ENCODE peak calls at places on chromosomes 13 and 19, in four cellular contexts. One of them, this sample, is unnamed.
A peak's percentile ranks its signal among the peaks of the same experiment; 100 is the strongest.

GRCh38 chr19:38424272-38424671 is 1.7 kb downstream of the RASGRP4 start:
- DNase-seq in A549: no peak
- DNase-seq in heart left ventricle: no peak
- DNase-seq in uterus: no peak
- DNase-seq in this sample: no peak

GRCh38 chr19:35585844-35586243 is at the start of gene PMIS2:
- DNase-seq in A549: peak; percentile 37
- DNase-seq in heart left ventricle: no peak
- DNase-seq in uterus: no peak
- DNase-seq in this sample: no peak

GRCh38 chr19:32686847-32687450 is 4.7 kb upstream of the NUDT19 start:
- DNase-seq in A549: no peak
- DNase-seq in heart left ventricle: no peak
- DNase-seq in uterus: no peak
- DNase-seq in this sample: no peak

GRCh38 chr13:112132619-112133018 is 65.7 kb downstream of the SOX1 start:
- DNase-seq in A549: no peak
- DNase-seq in heart left ventricle: no peak
- DNase-seq in uterus: no peak
- DNase-seq in this sample: no peak

GRCh38 chr13:97403893-97404683 is 29.9 kb upstream of the RAP2A start:
- DNase-seq in A549: no peak
- DNase-seq in heart left ventricle: no peak
- DNase-seq in uterus: no peak
- DNase-seq in this sample: no peak

GRCh38 chr13:104954210-104954609 is 1581.3 kb downstream of the EFNB2 start:
- DNase-seq in A549: no peak
- DNase-seq in heart left ventricle: no peak
- DNase-seq in uterus: no peak
- DNase-seq in this sample: no peak

GRCh38 chr13:112781287-112781686 is 91.4 kb downstream of the ATP11A start:
- DNase-seq in A549: no peak
- DNase-seq in heart left ventricle: no peak
- DNase-seq in uterus: peak; percentile 2
- DNase-seq in this sample: no peak

GRCh38 chr19:13788991-13789390 is 6.3 kb upstream of the ZSWIM4 start:
- DNase-seq in A549: no peak
- DNase-seq in heart left ventricle: no peak
- DNase-seq in uterus: peak; percentile 51
- DNase-seq in this sample: no peak

GRCh38 chr19:5186293-5187050 is 154.1 kb downstream of the PTPRS start:
- DNase-seq in A549: peak; percentile 45
- DNase-seq in heart left ventricle: no peak
- DNase-seq in uterus: no peak
- DNase-seq in this sample: no peak

GRCh38 chr19:49361438-49362047 is 673 bp downstream of the TEAD2 start:
- DNase-seq in A549: peak; percentile 91
- DNase-seq in heart left ventricle: peak; percentile 90
- DNase-seq in uterus: peak; percentile 91
- DNase-seq in this sample: peak; percentile 73

GRCh38 chr19:6772028-6772865 is at the start of gene VAV1:
- DNase-seq in A549: no peak
- DNase-seq in heart left ventricle: peak; percentile 39
- DNase-seq in uterus: no peak
- DNase-seq in this sample: no peak

GRCh38 chr13:108508263-108508662 is 121.1 kb upstream of the MYO16 start:
- DNase-seq in A549: peak; percentile 26
- DNase-seq in heart left ventricle: no peak
- DNase-seq in uterus: no peak
- DNase-seq in this sample: peak; percentile 20

GRCh38 chr13:106381083-106381482 is 154.4 kb downstream of the EFNB2 start:
- DNase-seq in A549: no peak
- DNase-seq in heart left ventricle: no peak
- DNase-seq in uterus: no peak
- DNase-seq in this sample: no peak

GRCh38 chr19:29532097-29532496 is 6.3 kb downstream of the VSTM2B start:
- DNase-seq in A549: peak; percentile 31
- DNase-seq in heart left ventricle: no peak
- DNase-seq in uterus: no peak
- DNase-seq in this sample: no peak

GRCh38 chr19:48400018-48400742 is 6.7 kb downstream of the GRIN2D start:
- DNase-seq in A549: peak; percentile 89
- DNase-seq in heart left ventricle: peak; percentile 52
- DNase-seq in uterus: peak; percentile 42
- DNase-seq in this sample: peak; percentile 90

GRCh38 chr19:14070268-14071050 is 2.1 kb upstream of the MISP3 start:
- DNase-seq in A549: no peak
- DNase-seq in heart left ventricle: no peak
- DNase-seq in uterus: no peak
- DNase-seq in this sample: no peak

GRCh38 chr19:55345818-55346724 is 6.4 kb downstream of the KMT5C start:
- DNase-seq in A549: peak; percentile 72
- DNase-seq in heart left ventricle: peak; percentile 32
- DNase-seq in uterus: peak; percentile 67
- DNase-seq in this sample: peak; percentile 97

GRCh38 chr19:10912619-10913018 is 15.8 kb downstream of the YIPF2 start:
- DNase-seq in A549: no peak
- DNase-seq in heart left ventricle: no peak
- DNase-seq in uterus: no peak
- DNase-seq in this sample: no peak

GRCh38 chr19:15213715-15214381 is 13.1 kb upstream of the NOTCH3 start:
- DNase-seq in A549: no peak
- DNase-seq in heart left ventricle: peak; percentile 88
- DNase-seq in uterus: peak; percentile 65
- DNase-seq in this sample: no peak

GRCh38 chr13:92029641-92030040 is 631.2 kb downstream of the GPC5 start:
- DNase-seq in A549: no peak
- DNase-seq in heart left ventricle: no peak
- DNase-seq in uterus: no peak
- DNase-seq in this sample: no peak

GRCh38 chr19:38394488-38394887 is 6.0 kb downstream of the SPRED3 start:
- DNase-seq in A549: no peak
- DNase-seq in heart left ventricle: no peak
- DNase-seq in uterus: no peak
- DNase-seq in this sample: no peak

GRCh38 chr19:38250821-38251563 is 5.2 kb downstream of the PPP1R14A start:
- DNase-seq in A549: no peak
- DNase-seq in heart left ventricle: peak; percentile 91
- DNase-seq in uterus: peak; percentile 87
- DNase-seq in this sample: no peak

GRCh38 chr19:35557539-35558399 is 5.7 kb downstream of the ATP4A start:
- DNase-seq in A549: peak; percentile 89
- DNase-seq in heart left ventricle: peak; percentile 51
- DNase-seq in uterus: peak; percentile 44
- DNase-seq in this sample: no peak

GRCh38 chr13:78382481-78382880 is 220.9 kb downstream of the POU4F1 start:
- DNase-seq in A549: no peak
- DNase-seq in heart left ventricle: peak; percentile 13
- DNase-seq in uterus: no peak
- DNase-seq in this sample: no peak

GRCh38 chr13:58994077-58994476 is 1169.7 kb downstream of the DIAPH3 start:
- DNase-seq in A549: no peak
- DNase-seq in heart left ventricle: no peak
- DNase-seq in uterus: no peak
- DNase-seq in this sample: no peak
- TF ChIP-seq POLR2A in A549: no peak
- TF ChIP-seq POLR2A in heart left ventricle: no peak
- TF ChIP-seq POLR2A in uterus: no peak
- TF ChIP-seq POLR2A in this sample: no peak

DNA sequence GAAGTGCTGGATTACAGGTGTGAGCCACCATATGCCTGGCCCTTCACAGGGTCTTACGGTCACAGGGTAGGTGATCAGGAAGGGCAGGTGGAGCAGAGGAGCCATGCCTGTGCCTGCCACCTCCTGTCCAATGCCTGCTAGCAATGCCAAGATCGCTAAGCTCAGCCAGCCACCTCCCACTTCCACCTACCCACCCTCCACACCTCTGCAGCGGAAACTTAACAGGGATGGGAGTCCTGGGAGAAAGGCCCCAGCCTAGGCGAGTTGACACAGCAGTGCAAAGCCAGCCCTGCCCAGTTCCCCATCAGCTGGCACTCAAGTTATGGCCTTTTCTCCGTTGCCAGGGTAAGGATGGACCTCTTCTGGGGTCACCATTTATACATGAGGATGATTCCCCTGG is 15.9 kb upstream of the FCHO1 start:
- DNase-seq in A549: no peak
- DNase-seq in heart left ventricle: no peak
- DNase-seq in uterus: no peak
- DNase-seq in this sample: no peak
- TF ChIP-seq POLR2A in A549: no peak
- TF ChIP-seq POLR2A in heart left ventricle: no peak
- TF ChIP-seq POLR2A in uterus: no peak
- TF ChIP-seq POLR2A in this sample: no peak

DNA sequence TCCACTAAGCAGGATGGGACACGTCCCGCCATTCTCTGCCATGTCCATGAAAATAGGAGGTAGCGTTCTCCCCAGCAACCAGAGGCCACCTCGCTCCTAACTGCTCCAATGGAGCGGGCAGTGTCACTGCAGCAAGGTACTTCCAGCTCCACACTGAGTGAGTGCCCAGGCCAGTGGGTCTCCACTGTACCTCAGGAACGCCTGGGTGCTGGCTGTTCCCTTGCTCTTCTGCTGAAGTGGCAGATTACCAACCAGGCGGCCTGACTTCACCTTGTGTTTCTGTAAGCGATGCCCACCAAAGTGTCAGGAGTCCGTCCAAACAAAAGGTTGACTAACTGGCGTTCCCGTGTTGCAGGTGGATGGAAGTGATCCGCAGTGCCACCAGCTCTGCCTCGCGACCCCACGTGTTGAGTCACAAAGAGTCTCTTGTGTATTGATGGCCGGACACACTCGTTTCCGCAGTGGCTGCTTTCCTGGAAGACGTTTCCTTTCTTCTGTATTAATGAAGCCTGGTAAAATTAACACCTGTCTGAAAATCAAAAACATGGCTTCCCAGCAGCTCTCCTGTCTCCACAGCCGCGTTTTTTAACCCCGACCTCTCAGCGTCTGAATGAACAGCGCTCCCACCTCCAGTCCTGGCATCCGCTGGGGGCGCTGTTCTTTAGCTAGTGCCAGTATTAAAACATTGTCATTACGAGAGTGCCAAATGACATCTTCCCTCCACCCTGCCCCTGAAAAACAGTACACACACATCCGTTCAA is 128.8 kb downstream of the STK24 start:
- DNase-seq in A549: peak; percentile 45
- DNase-seq in heart left ventricle: peak; percentile 52
- DNase-seq in uterus: no peak
- DNase-seq in this sample: no peak
- TF ChIP-seq POLR2A in A549: no peak
- TF ChIP-seq POLR2A in heart left ventricle: no peak
- TF ChIP-seq POLR2A in uterus: no peak
- TF ChIP-seq POLR2A in this sample: no peak

GRCh38 chr19:1469936-1470863 is 8.8 kb downstream of the C19orf25 start:
- DNase-seq in A549: no peak
- DNase-seq in heart left ventricle: peak; percentile 54
- DNase-seq in uterus: no peak
- DNase-seq in this sample: no peak
- TF ChIP-seq POLR2A in A549: no peak
- TF ChIP-seq POLR2A in heart left ventricle: no peak
- TF ChIP-seq POLR2A in uterus: no peak
- TF ChIP-seq POLR2A in this sample: no peak

GRCh38 chr19:16572332-16573211 is at the start of gene SLC35E1:
- DNase-seq in A549: peak; percentile 95
- DNase-seq in heart left ventricle: peak; percentile 94
- DNase-seq in uterus: peak; percentile 95
- DNase-seq in this sample: peak; percentile 100
- TF ChIP-seq POLR2A in A549: peak; percentile 69
- TF ChIP-seq POLR2A in heart left ventricle: no peak
- TF ChIP-seq POLR2A in uterus: peak; percentile 60
- TF ChIP-seq POLR2A in this sample: peak; percentile 74

DNA sequence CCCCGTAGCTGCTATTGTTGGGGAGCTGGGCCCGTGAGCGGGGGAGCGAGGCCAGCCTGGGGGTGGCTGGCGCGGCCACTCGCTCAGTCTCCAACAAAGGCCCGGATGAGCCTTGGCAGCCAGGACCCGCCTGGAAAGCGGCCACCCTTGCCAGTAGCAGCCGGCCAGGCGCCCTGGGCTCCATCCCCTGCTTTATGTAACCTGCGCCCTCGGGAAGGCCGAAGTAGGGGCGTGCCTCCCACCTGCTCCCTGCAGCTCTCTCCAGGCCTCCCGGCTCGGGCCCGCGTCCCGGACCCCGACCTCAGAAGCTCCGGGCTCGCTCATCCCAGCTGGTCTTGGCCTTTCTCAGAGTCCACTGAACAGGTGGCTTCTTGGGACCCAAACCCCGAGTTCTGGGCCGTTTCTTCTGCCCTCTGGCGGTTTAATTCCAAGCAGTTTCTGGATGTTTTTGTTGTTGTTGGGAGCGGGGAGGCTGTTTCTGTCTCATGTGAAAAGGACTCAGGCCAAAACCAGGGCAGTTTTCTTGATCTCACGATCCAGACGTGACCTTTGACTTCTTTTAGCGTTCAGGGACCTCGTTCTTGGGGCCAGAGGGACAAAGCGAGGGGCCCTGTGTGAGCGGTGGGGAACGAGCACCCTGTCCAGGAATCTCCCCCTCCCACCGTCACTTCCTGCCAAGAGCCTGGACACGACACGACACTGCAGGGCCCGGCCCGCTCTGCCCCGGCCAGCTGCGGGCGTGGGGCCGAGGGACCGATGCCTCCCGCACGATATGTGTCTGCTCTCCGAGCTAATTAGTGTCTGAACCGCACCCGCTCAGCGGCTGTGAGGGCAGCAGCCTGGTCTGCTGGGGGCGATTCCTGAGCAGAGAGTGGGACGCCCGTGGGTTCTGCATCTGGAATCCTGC is 1.3 kb downstream of the CDC34 start:
- DNase-seq in A549: peak; percentile 63
- DNase-seq in heart left ventricle: peak; percentile 82
- DNase-seq in uterus: peak; percentile 81
- DNase-seq in this sample: peak; percentile 69
- TF ChIP-seq POLR2A in A549: no peak
- TF ChIP-seq POLR2A in heart left ventricle: no peak
- TF ChIP-seq POLR2A in uterus: no peak
- TF ChIP-seq POLR2A in this sample: no peak